ENCODE peak calls at places on chromosome 4, in nine cellular contexts. K, D, V, Z, W, C, P, J and F are unnamed samples.

GRCh38 chr4:108788731-108789130 is 25.9 kb upstream of the ETNPPL start:
- DNase-seq in W (no peak), Z (no peak), K (no peak), J (no peak), P (no peak), D (no peak), C (no peak), V (no peak), F (no peak)

GRCh38 chr4:81504685-81505598 is 33.2 kb upstream of the RASGEF1B start:
- DNase-seq in W (peak), D (peak), J (peak), V (no peak), P (peak), Z (peak), K (no peak), C (no peak), F (no peak)

GRCh38 chr4:137283737-137284136 is 248.6 kb downstream of the PCDH18 start:
- DNase-seq in C (peak), J (no peak), D (no peak), V (peak), W (no peak), K (peak), Z (no peak), P (peak), F (peak)

GRCh38 chr4:48370260-48371134 is 29.2 kb downstream of the SLAIN2 start:
- DNase-seq in C (no peak), Z (no peak), V (no peak), D (no peak), K (no peak), P (no peak), J (no peak), W (no peak), F (no peak)

GRCh38 chr4:48222491-48222890 is 47.1 kb downstream of the TEC start:
- DNase-seq in V (no peak), W (no peak), Z (no peak), J (no peak), C (no peak), P (no peak), D (no peak), K (no peak), F (no peak)

GRCh38 chr4:112908511-112908910 is 140.9 kb upstream of the ANK2 start:
- DNase-seq in D (no peak), P (peak), Z (no peak), K (peak), C (peak), W (no peak), J (no peak), V (no peak), F (no peak)

GRCh38 chr4:8939160-8939855 is 67.7 kb upstream of the HMX1 start:
- DNase-seq in C (no peak), W (no peak), K (no peak), J (no peak), Z (no peak), P (no peak), V (no peak), D (no peak), F (no peak)

GRCh38 chr4:6529021-6529420 is 46.0 kb upstream of the MAN2B2 start:
- DNase-seq in C (no peak), Z (no peak), K (no peak), J (no peak), W (no peak), P (no peak), D (no peak), V (no peak), F (no peak)

GRCh38 chr4:20916106-20916505 is 215.8 kb downstream of the PACRGL start:
- DNase-seq in W (peak), P (no peak), V (no peak), J (no peak), C (no peak), Z (no peak), D (no peak), K (no peak), F (no peak)

GRCh38 chr4:139692300-139693012 is 26.8 kb downstream of the MGST2 start:
- DNase-seq in P (no peak), J (no peak), D (peak), W (no peak), K (no peak), V (no peak), C (no peak), Z (no peak), F (no peak)

GRCh38 chr4:81565137-81565870 is 93.6 kb upstream of the RASGEF1B start:
- DNase-seq in P (peak), C (peak), V (no peak), D (peak), Z (peak), K (peak), W (no peak), J (no peak), F (peak)

GRCh38 chr4:138021116-138021820 is 220.9 kb downstream of the SLC7A11 start:
- DNase-seq in C (peak), K (no peak), V (peak), D (no peak), P (no peak), W (no peak), Z (no peak), J (no peak), F (no peak)

GRCh38 chr4:151260526-151260925 is 16.4 kb upstream of the PRSS48 start:
- DNase-seq in J (no peak), C (no peak), P (no peak), W (no peak), D (no peak), Z (no peak), K (peak), V (peak), F (no peak)

GRCh38 chr4:151809716-151810115 is 48.9 kb upstream of the GATB start:
- DNase-seq in Z (no peak), D (no peak), C (no peak), W (no peak), V (no peak), J (no peak), K (no peak), P (no peak), F (no peak)

GRCh38 chr4:102518703-102519131 is 17.6 kb downstream of the NFKB1 start:
- DNase-seq in P (no peak), D (no peak), V (peak), K (no peak), W (no peak), C (no peak), Z (no peak), J (no peak), F (peak)

GRCh38 chr4:77538144-77538543 is 67.5 kb upstream of the CXCL13 start:
- DNase-seq in C (peak), V (peak), D (no peak), K (peak), Z (no peak), J (no peak), P (peak), W (no peak), F (peak)

GRCh38 chr4:7939377-7940108 is at the start of gene AFAP1:
- DNase-seq in D (peak), K (peak), V (peak), P (peak), C (peak), Z (peak), J (peak), W (peak), F (peak)

GRCh38 chr4:30068234-30068633 is 651.9 kb upstream of the PCDH7 start:
- DNase-seq in W (no peak), J (no peak), P (no peak), Z (no peak), V (no peak), D (no peak), C (no peak), K (no peak), F (no peak)

GRCh38 chr4:40334591-40335507 is at the start of gene CHRNA9:
- DNase-seq in V (no peak), P (no peak), W (no peak), K (no peak), D (no peak), C (no peak), Z (no peak), J (no peak), F (no peak)

GRCh38 chr4:5036239-5036638 is 15.0 kb upstream of the STK32B start:
- DNase-seq in Z (no peak), P (peak), W (no peak), K (peak), C (peak), D (no peak), J (no peak), V (peak), F (peak)

GRCh38 chr4:55675196-55675793 is 39.2 kb upstream of the NMU start:
- DNase-seq in W (no peak), J (no peak), V (no peak), C (no peak), P (peak), K (no peak), D (no peak), Z (no peak), F (peak)

GRCh38 chr4:74293558-74293957 is 14.7 kb upstream of the EPGN start:
- DNase-seq in P (no peak), Z (no peak), K (peak), J (no peak), C (no peak), V (no peak), W (no peak), D (no peak), F (no peak)

DNA sequence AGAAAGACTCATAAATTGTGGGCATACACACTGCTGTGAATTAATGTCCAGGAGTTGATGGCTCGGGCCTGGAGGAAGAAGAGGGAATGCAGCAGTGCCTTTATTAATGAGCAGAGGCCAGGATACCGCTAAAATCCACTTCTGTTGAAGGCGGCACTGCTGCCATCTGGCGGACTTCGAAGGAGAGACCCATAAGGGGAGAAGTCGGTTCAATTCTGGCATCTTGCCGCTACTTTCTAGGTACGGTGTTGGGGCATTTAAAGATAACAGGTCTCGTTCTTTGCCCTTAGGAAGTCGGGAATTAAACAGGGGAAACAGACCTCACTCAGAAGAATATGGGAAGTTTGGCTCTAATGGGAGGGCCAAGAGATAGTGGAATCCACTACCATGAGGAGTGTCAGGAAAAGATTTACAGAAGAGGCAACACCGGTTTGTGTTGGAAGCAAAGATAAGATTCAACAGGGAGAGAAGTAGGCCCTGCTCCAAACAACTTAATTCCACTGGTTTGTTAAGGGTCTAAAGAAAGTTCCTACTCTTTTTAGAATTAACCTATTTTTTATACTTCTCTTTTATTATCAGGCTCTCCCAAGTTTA is 133.6 kb upstream of the GIMD1 start:
- DNase-seq in Z (peak), C (peak), P (peak), V (peak), K (peak), W (no peak), D (peak), J (no peak), F (peak)
- TF ChIP-seq CTCF in Z (peak), C (peak), P (peak), V (peak), K (peak), W (peak), D (peak), J (peak), F (peak)

DNA sequence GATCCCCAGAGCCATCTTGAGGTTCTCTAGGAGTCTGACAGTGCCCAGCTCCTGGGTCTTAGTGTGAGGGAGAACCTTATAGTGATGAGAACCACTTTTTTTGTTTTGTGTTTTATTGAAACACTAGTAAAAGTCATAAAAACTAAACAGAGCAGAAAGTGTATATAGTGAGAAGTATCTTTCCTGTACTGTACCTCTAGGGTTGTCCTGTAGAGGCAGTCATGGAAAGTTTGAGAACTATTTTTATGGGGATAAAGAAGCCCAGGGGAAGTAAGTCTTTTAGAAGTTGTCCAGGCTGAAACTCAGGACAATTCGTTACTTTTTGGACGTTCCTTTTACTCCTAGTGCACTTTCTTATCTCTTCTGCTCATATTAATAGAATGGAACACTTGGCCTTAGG is 40.9 kb downstream of the ADH5 start:
- DNase-seq in C (no peak), Z (no peak), P (no peak), D (no peak), V (no peak), K (no peak), W (no peak), J (no peak), F (no peak)
- TF ChIP-seq CTCF in C (no peak), Z (no peak), P (no peak), D (no peak), V (no peak), K (peak), W (no peak), J (no peak), F (peak)

GRCh38 chr4:51842167-51842553 is 793 bp upstream of the DCUN1D4 start:
- DNase-seq in J (no peak), D (peak), W (no peak), P (peak), C (peak), K (no peak), Z (no peak), V (peak), F (peak)

GRCh38 chr4:51844157-51845054 is 1.5 kb downstream of the DCUN1D4 start:
- DNase-seq in Z (peak), W (peak), C (peak), D (peak), V (peak), J (peak), K (peak), P (peak), F (peak)

GRCh38 chr4:51843309-51844156 is 580 bp downstream of the DCUN1D4 start:
- DNase-seq in V (peak), Z (peak), W (peak), K (peak), P (peak), D (peak), J (no peak), C (peak), F (peak)

GRCh38 chr4:51840791-51841190 is 2.2 kb upstream of the DCUN1D4 start:
- DNase-seq in J (no peak), P (no peak), D (no peak), V (peak), Z (no peak), W (no peak), C (peak), K (peak), F (peak)

DNA sequence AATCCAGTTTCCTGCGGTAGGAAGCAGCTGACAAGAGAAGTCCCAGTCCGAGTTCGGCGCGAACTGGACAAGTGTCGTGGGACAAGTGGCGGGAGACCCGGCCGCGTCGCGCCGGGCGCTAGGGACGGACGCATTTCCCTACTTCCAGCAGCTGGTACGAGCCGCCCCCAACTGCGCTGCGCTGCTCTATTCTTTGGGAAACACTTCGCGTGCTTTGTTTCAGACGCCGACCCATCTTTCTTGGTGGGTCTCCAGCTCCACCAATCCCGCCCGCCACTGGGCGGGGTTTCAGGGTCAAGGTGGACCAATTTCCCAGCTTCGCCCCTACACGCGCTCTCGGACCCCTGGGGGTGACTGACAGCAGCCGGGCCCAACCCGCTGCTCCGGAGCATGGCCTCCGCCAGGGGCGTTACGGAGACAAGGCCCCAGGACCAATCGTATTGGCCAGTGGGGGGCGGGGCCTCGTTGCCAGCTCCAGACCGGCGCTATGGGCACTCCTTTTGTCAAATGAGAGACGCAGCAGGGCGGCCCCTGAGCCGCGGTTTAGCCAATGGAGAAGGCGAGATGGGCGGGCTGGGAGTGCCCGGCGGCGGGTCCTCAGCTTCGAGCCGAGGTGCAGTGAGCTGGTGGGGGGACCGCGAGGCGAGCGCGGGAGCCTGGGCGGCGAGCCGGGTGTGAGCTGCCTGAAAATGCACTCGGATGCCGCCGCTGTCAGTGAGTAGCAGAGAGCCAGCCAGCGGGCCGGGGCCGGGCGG is at the start of gene DCUN1D4:
- DNase-seq in K (peak), P (peak), C (peak), W (peak), D (peak), V (peak), J (peak), Z (peak), F (peak)
- TF ChIP-seq CTCF in K (peak), P (peak), C (peak), W (no peak), D (peak), V (peak), J (peak), Z (peak), F (peak)

GRCh38 chr4:124515591-124515990 is 196.9 kb downstream of the ANKRD50 start:
- DNase-seq in D (no peak), P (no peak), K (no peak), J (no peak), W (no peak), C (no peak), V (no peak), Z (no peak), F (no peak)
- TF ChIP-seq CTCF in D (no peak), P (no peak), K (no peak), J (no peak), W (no peak), C (no peak), V (no peak), Z (no peak), F (no peak)